ENCODE peak calls at places on chromosomes 3 and 15, in nine cellular contexts. N is endothelial cell of umbilical vein, I is breast epithelium, X is Panc1, Q is GM12878, J is spleen, G is HCT116, T is HL-60, L is sigmoid colon. E is an unnamed sample.

GRCh38 chr3:176522436-176522835 is 674.8 kb downstream of the TBL1XR1 start:
- DNase-seq in N (no peak), I (no peak), X (no peak), Q (no peak), J (no peak), G (no peak), T (no peak), L (no peak), E (no peak)

GRCh38 chr3:27311400-27311799 is 57.8 kb downstream of the NEK10 start:
- DNase-seq in N (peak), I (no peak), X (peak), Q (no peak), J (no peak), G (peak), T (no peak), L (no peak), E (no peak)

GRCh38 chr15:96181873-96182301 is 148.6 kb upstream of the NR2F2 start:
- DNase-seq in N (no peak), I (peak), X (no peak), Q (no peak), J (no peak), G (no peak), T (no peak), L (peak), E (no peak)

GRCh38 chr3:31920310-31920709 is 60.8 kb downstream of the OSBPL10 start:
- DNase-seq in N (no peak), I (no peak), X (no peak), Q (no peak), J (no peak), G (no peak), T (no peak), L (no peak), E (no peak)

GRCh38 chr15:58467121-58467721 is 35.4 kb downstream of the LIPC start:
- DNase-seq in N (no peak), I (no peak), X (no peak), Q (no peak), J (no peak), G (peak), T (no peak), L (no peak), E (no peak)

GRCh38 chr15:75058127-75058905 is 34.9 kb downstream of the PPCDC start:
- DNase-seq in N (no peak), I (no peak), X (no peak), Q (no peak), J (no peak), G (no peak), T (peak), L (no peak), E (no peak)

GRCh38 chr15:60936186-60936585 is 292.9 kb downstream of the RORA start:
- DNase-seq in N (no peak), I (no peak), X (no peak), Q (no peak), J (no peak), G (no peak), T (no peak), L (no peak), E (no peak)

GRCh38 chr15:31102049-31102321 is 460 bp upstream of the TRPM1 start:
- DNase-seq in N (no peak), I (no peak), X (no peak), Q (no peak), J (no peak), G (no peak), T (no peak), L (no peak), E (no peak)

GRCh38 chr3:19471147-19471546 is 322.8 kb downstream of the KCNH8 start:
- DNase-seq in N (no peak), I (no peak), X (no peak), Q (no peak), J (no peak), G (no peak), T (no peak), L (no peak), E (no peak)

GRCh38 chr15:39133201-39133600 is 447.7 kb upstream of the THBS1 start:
- DNase-seq in N (peak), I (no peak), X (no peak), Q (no peak), J (no peak), G (no peak), T (no peak), L (no peak), E (no peak)

GRCh38 chr3:65902304-65902793 is 136.4 kb downstream of the MAGI1 start:
- DNase-seq in N (no peak), I (peak), X (no peak), Q (no peak), J (no peak), G (no peak), T (no peak), L (no peak), E (no peak)

GRCh38 chr3:124634210-124635168 is 95.8 kb upstream of the UMPS start:
- DNase-seq in N (no peak), I (no peak), X (no peak), Q (no peak), J (no peak), G (no peak), T (no peak), L (no peak), E (no peak)

GRCh38 chr3:158430448-158430847 is 140.5 kb upstream of the MLF1 start:
- DNase-seq in N (no peak), I (no peak), X (no peak), Q (no peak), J (no peak), G (no peak), T (no peak), L (no peak), E (no peak)

GRCh38 chr3:193343726-193344222 is 34.8 kb downstream of the ATP13A5 start:
- DNase-seq in N (no peak), I (no peak), X (no peak), Q (no peak), J (no peak), G (no peak), T (no peak), L (no peak), E (no peak)

GRCh38 chr3:31793040-31793439 is 188.0 kb downstream of the OSBPL10 start:
- DNase-seq in N (no peak), I (no peak), X (no peak), Q (no peak), J (no peak), G (no peak), T (no peak), L (no peak), E (no peak)

GRCh38 chr15:66670698-66671580 is 31.1 kb upstream of the SMAD6 start:
- DNase-seq in N (no peak), I (peak), X (no peak), Q (no peak), J (no peak), G (peak), T (no peak), L (no peak), E (no peak)

GRCh38 chr15:87762110-87762509 is 494.4 kb downstream of the NTRK3 start:
- DNase-seq in N (no peak), I (no peak), X (no peak), Q (no peak), J (no peak), G (no peak), T (peak), L (no peak), E (no peak)

GRCh38 chr15:76310470-76311070 is 699 bp downstream of the ETFA start:
- DNase-seq in N (peak), I (no peak), X (no peak), Q (no peak), J (no peak), G (no peak), T (peak), L (no peak), E (peak)

GRCh38 chr3:177379045-177379444 is 181.8 kb upstream of the TBL1XR1 start:
- DNase-seq in N (no peak), I (no peak), X (no peak), Q (no peak), J (no peak), G (no peak), T (no peak), L (no peak), E (no peak)

GRCh38 chr3:154176036-154176435 is 54.8 kb downstream of the ARHGEF26 start:
- DNase-seq in N (no peak), I (no peak), X (no peak), Q (no peak), J (no peak), G (no peak), T (no peak), L (no peak), E (no peak)

GRCh38 chr3:134060561-134061385 is 31.0 kb upstream of the SLCO2A1 start:
- DNase-seq in N (peak), I (no peak), X (no peak), Q (no peak), J (peak), G (no peak), T (no peak), L (no peak), E (no peak)

GRCh38 chr15:28907338-28907961 is 21.7 kb downstream of the APBA2 start:
- DNase-seq in N (no peak), I (no peak), X (no peak), Q (no peak), J (peak), G (no peak), T (no peak), L (no peak), E (no peak)

GRCh38 chr3:148158210-148158609 is 539.5 kb upstream of the AGTR1 start:
- DNase-seq in N (peak), I (no peak), X (no peak), Q (no peak), J (no peak), G (no peak), T (no peak), L (no peak), E (no peak)

GRCh38 chr3:13888576-13888975 is 8.7 kb upstream of the WNT7A start:
- DNase-seq in N (no peak), I (no peak), X (no peak), Q (no peak), J (no peak), G (no peak), T (no peak), L (no peak), E (no peak)

GRCh38 chr3:112685435-112685834 is 44.5 kb upstream of the CCDC80 start:
- DNase-seq in N (no peak), I (no peak), X (no peak), Q (no peak), J (no peak), G (no peak), T (no peak), L (no peak), E (no peak)

GRCh38 chr15:51223771-51224229 is 114.6 kb downstream of the CYP19A1 start:
- DNase-seq in N (peak), I (peak), X (peak), Q (no peak), J (no peak), G (peak), T (peak), L (no peak), E (no peak)

GRCh38 chr15:95024388-95024787 is 793.0 kb downstream of the MCTP2 start:
- DNase-seq in N (peak), I (no peak), X (no peak), Q (no peak), J (no peak), G (peak), T (peak), L (no peak), E (no peak)

GRCh38 chr15:53530762-53531161 is 228.7 kb downstream of the WDR72 start:
- DNase-seq in N (no peak), I (no peak), X (no peak), Q (no peak), J (no peak), G (no peak), T (no peak), L (no peak), E (no peak)

GRCh38 chr15:40695469-40695910 is 516 bp downstream of the RAD51 start:
- DNase-seq in N (peak), I (no peak), X (no peak), Q (no peak), J (no peak), G (no peak), T (no peak), L (no peak), E (no peak)

GRCh38 chr3:139342054-139342453 is 1.8 kb upstream of the MRPS22 start:
- DNase-seq in N (no peak), I (no peak), X (no peak), Q (no peak), J (no peak), G (no peak), T (no peak), L (no peak), E (no peak)

GRCh38 chr3:24270204-24270671 is 224.4 kb downstream of the THRB start:
- DNase-seq in N (no peak), I (no peak), X (no peak), Q (no peak), J (no peak), G (no peak), T (no peak), L (no peak), E (no peak)

GRCh38 chr3:149448331-149448831 is 26.1 kb upstream of the TM4SF4 start:
- DNase-seq in N (peak), I (no peak), X (no peak), Q (no peak), J (no peak), G (no peak), T (peak), L (no peak), E (no peak)

GRCh38 chr15:27399236-27399635 is 428.3 kb downstream of the GABRG3 start:
- DNase-seq in N (no peak), I (no peak), X (no peak), Q (no peak), J (no peak), G (no peak), T (no peak), L (no peak), E (no peak)

GRCh38 chr3:40584625-40585189 is 59.9 kb downstream of the ZNF621 start:
- DNase-seq in N (peak), I (peak), X (no peak), Q (no peak), J (peak), G (peak), T (peak), L (peak), E (peak)
- TF ChIP-seq POLR2AphosphoS5 in N (no peak), I (peak), X (no peak), Q (no peak), J (peak), G (no peak), T (no peak), L (peak), E (no peak)

GRCh38 chr3:99965077-99965476 is 147.4 kb downstream of the CMSS1 start:
- DNase-seq in N (peak), I (no peak), X (no peak), Q (no peak), J (no peak), G (no peak), T (no peak), L (no peak), E (no peak)
- TF ChIP-seq POLR2AphosphoS5 in N (no peak), I (no peak), X (no peak), Q (no peak), J (no peak), G (no peak), T (no peak), L (no peak), E (no peak)

GRCh38 chr3:104561324-104561723 is 805.4 kb upstream of the ALCAM start:
- DNase-seq in N (no peak), I (no peak), X (no peak), Q (no peak), J (no peak), G (no peak), T (no peak), L (no peak), E (no peak)

GRCh38 chr3:104564045-104564643 is 802.6 kb upstream of the ALCAM start:
- DNase-seq in N (peak), I (no peak), X (peak), Q (no peak), J (no peak), G (peak), T (peak), L (no peak), E (no peak)

GRCh38 chr3:104566054-104566453 is 800.7 kb upstream of the ALCAM start:
- DNase-seq in N (no peak), I (no peak), X (no peak), Q (no peak), J (no peak), G (no peak), T (no peak), L (no peak), E (no peak)
- TF ChIP-seq POLR2AphosphoS5 in N (no peak), I (no peak), X (no peak), Q (no peak), J (no peak), G (no peak), T (no peak), L (no peak), E (no peak)

DNA sequence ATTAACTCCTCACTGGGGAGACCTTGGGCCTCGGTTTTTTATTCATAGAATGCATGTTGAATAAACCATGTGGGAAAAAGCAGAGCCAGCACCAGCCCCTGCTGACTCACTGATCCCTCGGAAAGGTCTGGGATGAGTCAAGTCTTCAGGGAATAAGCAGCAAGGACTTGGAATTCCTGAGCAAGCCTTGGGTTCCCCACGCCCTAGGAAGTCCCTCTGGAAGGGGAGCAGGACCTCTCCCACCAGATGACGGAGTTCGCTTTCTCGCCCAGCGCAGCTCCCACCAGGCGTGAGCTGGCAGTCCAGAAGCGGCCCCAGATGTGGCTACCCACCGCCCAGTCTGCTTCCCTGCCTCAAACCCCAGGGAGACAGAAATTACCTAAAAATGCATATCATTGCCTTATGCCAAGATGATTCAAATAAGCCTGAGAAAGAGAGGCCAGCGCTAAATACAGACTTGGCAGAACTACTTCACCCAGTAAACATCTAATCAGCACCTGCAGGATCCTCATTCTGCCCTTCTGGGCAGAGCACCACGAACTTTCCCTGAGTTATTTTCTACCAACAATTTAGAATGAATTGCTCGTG is 45.5 kb downstream of the BTD start:
- DNase-seq in N (peak), I (no peak), X (peak), Q (no peak), J (no peak), G (peak), T (no peak), L (peak), E (no peak)
- TF ChIP-seq POLR2AphosphoS5 in N (peak), I (no peak), X (no peak), Q (no peak), J (no peak), G (peak), T (no peak), L (peak), E (no peak)

GRCh38 chr15:63367390-63367789 is 14.3 kb downstream of the CA12 start:
- DNase-seq in N (no peak), I (no peak), X (no peak), Q (no peak), J (no peak), G (no peak), T (no peak), L (no peak), E (no peak)
- TF ChIP-seq POLR2AphosphoS5 in N (no peak), I (no peak), X (no peak), Q (no peak), J (no peak), G (no peak), T (no peak), L (no peak), E (no peak)

GRCh38 chr15:89728254-89728653 is 22.8 kb downstream of the MESP1 start:
- DNase-seq in N (no peak), I (no peak), X (no peak), Q (no peak), J (no peak), G (no peak), T (no peak), L (no peak), E (no peak)
- TF ChIP-seq POLR2AphosphoS5 in N (no peak), I (no peak), X (no peak), Q (no peak), J (peak), G (no peak), T (no peak), L (no peak), E (no peak)

DNA sequence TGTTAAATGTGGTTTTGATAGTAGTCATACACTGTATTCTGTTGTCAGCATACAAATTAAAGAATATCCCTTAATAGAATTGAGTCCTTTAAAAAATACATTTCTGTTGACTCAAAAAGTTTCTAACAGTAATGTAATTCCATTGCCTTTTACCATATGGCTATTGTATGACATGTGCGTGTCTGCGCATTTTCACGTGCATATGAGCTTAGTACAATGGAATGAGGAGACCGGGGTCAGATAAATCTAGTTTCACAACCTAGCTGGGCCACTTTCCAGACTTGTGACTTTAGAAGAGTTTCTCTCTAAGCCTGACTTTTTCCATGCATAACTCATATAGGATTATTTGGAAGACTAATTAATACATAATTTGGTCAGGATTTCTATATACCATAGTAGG is 38.7 kb downstream of the ZBTB38 start:
- DNase-seq in N (no peak), I (peak), X (no peak), Q (no peak), J (no peak), G (no peak), T (no peak), L (peak), E (no peak)
- TF ChIP-seq POLR2AphosphoS5 in N (no peak), I (peak), X (no peak), Q (no peak), J (no peak), G (no peak), T (no peak), L (peak), E (no peak)

GRCh38 chr15:59614153-59614552 is 2.6 kb downstream of the GCNT3 start:
- DNase-seq in N (no peak), I (no peak), X (no peak), Q (no peak), J (no peak), G (no peak), T (no peak), L (no peak), E (no peak)

GRCh38 chr15:59616390-59616789 is 4.8 kb downstream of the GCNT3 start:
- DNase-seq in N (no peak), I (no peak), X (no peak), Q (no peak), J (no peak), G (no peak), T (no peak), L (no peak), E (no peak)

GRCh38 chr15:59609730-59610712 is 1.6 kb upstream of the GCNT3 start:
- DNase-seq in N (no peak), I (no peak), X (no peak), Q (no peak), J (no peak), G (no peak), T (no peak), L (no peak), E (no peak)

GRCh38 chr15:59615661-59616060 is 4.1 kb downstream of the GCNT3 start:
- DNase-seq in N (no peak), I (no peak), X (no peak), Q (no peak), J (no peak), G (no peak), T (no peak), L (no peak), E (no peak)

DNA sequence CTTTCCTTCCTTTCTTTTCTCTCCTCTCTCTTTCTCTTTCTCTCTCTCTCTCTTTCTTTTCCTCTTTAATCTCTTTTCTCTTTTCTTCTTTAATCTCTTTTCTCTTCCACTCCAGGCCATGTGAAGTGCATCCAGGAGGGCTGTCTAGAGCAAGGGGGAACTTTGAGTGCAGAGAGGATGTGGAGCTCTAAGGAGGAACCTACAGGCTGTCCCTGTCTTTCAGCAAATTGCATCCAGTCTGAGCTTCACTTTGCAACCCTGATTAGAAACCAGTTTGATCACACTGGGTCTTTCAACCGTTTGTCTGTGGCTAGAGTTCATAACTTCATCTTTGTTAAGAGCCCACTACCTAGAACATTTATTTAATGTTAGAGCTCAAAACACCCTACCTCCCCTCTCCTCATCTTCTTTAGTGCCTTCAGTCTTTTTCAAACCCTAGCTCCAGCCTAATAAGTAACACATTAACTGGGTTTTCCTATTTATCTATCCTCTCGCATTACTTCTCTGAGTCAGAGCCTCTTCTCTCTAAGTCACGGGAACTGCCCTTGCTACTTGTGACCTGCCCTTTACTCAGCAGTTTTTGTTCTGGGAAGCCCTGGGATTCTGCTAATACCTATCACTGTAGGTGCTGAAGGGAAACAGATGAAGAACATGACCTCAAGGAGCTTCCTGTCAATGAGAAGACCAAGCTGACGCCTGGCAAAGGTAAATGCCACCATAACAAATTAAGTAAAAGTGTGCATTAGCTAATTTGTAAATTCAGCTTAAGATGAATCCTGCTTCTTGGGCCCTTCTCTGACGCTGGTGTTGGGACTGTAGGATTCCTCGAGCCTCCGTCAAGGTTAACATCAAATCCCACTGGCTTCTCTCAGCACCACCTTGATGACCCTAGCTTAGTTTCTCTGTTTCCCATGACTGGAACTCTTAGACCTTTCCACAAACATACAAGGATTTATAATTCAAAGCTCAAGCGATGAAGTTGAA is at the start of gene GCNT3:
- DNase-seq in N (no peak), I (no peak), X (no peak), Q (no peak), J (no peak), G (peak), T (peak), L (no peak), E (no peak)
- TF ChIP-seq POLR2AphosphoS5 in N (no peak), I (no peak), X (no peak), Q (no peak), J (no peak), G (peak), T (no peak), L (no peak), E (no peak)